ENCODE peak calls at places on chromosomes 3 and 15, in four cellular contexts. Z, P, C and B are unnamed samples.

GRCh38 chr15:47781527-47781926 is 64.2 kb downstream of the SEMA6D start:
- DNase-seq in C (no peak), Z (no peak), P (no peak), B (no peak)

GRCh38 chr15:78889000-78889399 is 16.3 kb downstream of the MORF4L1 start:
- DNase-seq in Z (no peak), C (no peak), P (no peak), B (no peak)

GRCh38 chr3:36579746-36580145 is 184.6 kb downstream of the DCLK3 start:
- DNase-seq in Z (no peak), P (no peak), C (no peak), B (peak; percentile 49)

GRCh38 chr3:105598047-105598796 is 231.5 kb downstream of the ALCAM start:
- DNase-seq in C (no peak), P (no peak), Z (no peak), B (peak; percentile 89)

GRCh38 chr15:76169792-76170425 is 110.1 kb downstream of the TMEM266 start:
- DNase-seq in Z (no peak), P (no peak), C (no peak), B (no peak)

GRCh38 chr15:100919481-100920405 is 586 bp downstream of the LRRK1 start:
- DNase-seq in C (peak; percentile 60), P (no peak), Z (peak; percentile 73), B (peak; percentile 17)

GRCh38 chr3:98765721-98766120 is 2.6 kb downstream of the ST3GAL6 start:
- DNase-seq in P (no peak), C (no peak), Z (no peak), B (no peak)

GRCh38 chr15:90595760-90596155 is 66.0 kb downstream of the CRTC3 start:
- DNase-seq in C (no peak), P (no peak), Z (no peak), B (no peak)

GRCh38 chr3:149605902-149606301 is 51.9 kb downstream of the WWTR1 start:
- DNase-seq in P (no peak), C (no peak), Z (no peak), B (peak; percentile 86)

GRCh38 chr3:39103791-39104552 is 3.5 kb downstream of the GORASP1 start:
- DNase-seq in C (no peak), P (no peak), Z (no peak), B (no peak)